ENCODE peak calls at places on chromosomes 16 and 17, in five cellular contexts. D is sigmoid colon, C is body of pancreas, B is transverse colon, U is HCT116. E is an unnamed sample.

GRCh38 chr17:81253358-81254131 is 14.4 kb downstream of the NDUFAF8 start:
- DNase-seq in D (no peak), C (peak), B (peak), U (no peak), E (peak)

GRCh38 chr17:7932483-7932891 is 481 bp downstream of the CNTROB start:
- DNase-seq in D (peak), C (no peak), B (peak), U (no peak), E (no peak)

GRCh38 chr17:75689441-75689873 is 22.3 kb downstream of the SAP30BP start:
- DNase-seq in D (no peak), C (no peak), B (no peak), U (no peak), E (no peak)

GRCh38 chr17:40190197-40191021 is 13.1 kb downstream of the RAPGEFL1 start:
- DNase-seq in D (no peak), C (peak), B (no peak), U (no peak), E (no peak)

GRCh38 chr17:19020016-19020415 is 15.5 kb upstream of the FAM83G start:
- DNase-seq in D (no peak), C (no peak), B (no peak), U (no peak), E (no peak)

GRCh38 chr16:86664518-86665318 is 86.4 kb downstream of the FOXL1 start:
- DNase-seq in D (no peak), C (no peak), B (peak), U (peak), E (no peak)

GRCh38 chr16:68091604-68092261 is 6.6 kb downstream of the NFATC3 start:
- DNase-seq in D (no peak), C (no peak), B (no peak), U (no peak), E (peak)

GRCh38 chr17:50699410-50699809 is 8.3 kb downstream of the ANKRD40 start:
- DNase-seq in D (no peak), C (no peak), B (no peak), U (no peak), E (no peak)

GRCh38 chr17:57755479-57756070 is 10.5 kb upstream of the CCDC182 start:
- DNase-seq in D (no peak), C (no peak), B (no peak), U (no peak), E (no peak)

GRCh38 chr17:34413443-34414076 is 50.5 kb upstream of the CCL1 start:
- DNase-seq in D (no peak), C (no peak), B (no peak), U (no peak), E (no peak)

GRCh38 chr16:66269631-66270332 is 96.7 kb upstream of the CDH5 start:
- DNase-seq in D (peak), C (no peak), B (no peak), U (no peak), E (no peak)

GRCh38 chr17:78607061-78607460 is 29.9 kb upstream of the DNAH17 start:
- DNase-seq in D (no peak), C (no peak), B (no peak), U (no peak), E (no peak)

GRCh38 chr17:64025732-64026294 is 5.4 kb upstream of the ICAM2 start:
- DNase-seq in D (peak), C (peak), B (peak), U (peak), E (peak)
- TF ChIP-seq POLR2A in D (no peak), C (no peak), B (no peak), U (peak), E (no peak)

DNA sequence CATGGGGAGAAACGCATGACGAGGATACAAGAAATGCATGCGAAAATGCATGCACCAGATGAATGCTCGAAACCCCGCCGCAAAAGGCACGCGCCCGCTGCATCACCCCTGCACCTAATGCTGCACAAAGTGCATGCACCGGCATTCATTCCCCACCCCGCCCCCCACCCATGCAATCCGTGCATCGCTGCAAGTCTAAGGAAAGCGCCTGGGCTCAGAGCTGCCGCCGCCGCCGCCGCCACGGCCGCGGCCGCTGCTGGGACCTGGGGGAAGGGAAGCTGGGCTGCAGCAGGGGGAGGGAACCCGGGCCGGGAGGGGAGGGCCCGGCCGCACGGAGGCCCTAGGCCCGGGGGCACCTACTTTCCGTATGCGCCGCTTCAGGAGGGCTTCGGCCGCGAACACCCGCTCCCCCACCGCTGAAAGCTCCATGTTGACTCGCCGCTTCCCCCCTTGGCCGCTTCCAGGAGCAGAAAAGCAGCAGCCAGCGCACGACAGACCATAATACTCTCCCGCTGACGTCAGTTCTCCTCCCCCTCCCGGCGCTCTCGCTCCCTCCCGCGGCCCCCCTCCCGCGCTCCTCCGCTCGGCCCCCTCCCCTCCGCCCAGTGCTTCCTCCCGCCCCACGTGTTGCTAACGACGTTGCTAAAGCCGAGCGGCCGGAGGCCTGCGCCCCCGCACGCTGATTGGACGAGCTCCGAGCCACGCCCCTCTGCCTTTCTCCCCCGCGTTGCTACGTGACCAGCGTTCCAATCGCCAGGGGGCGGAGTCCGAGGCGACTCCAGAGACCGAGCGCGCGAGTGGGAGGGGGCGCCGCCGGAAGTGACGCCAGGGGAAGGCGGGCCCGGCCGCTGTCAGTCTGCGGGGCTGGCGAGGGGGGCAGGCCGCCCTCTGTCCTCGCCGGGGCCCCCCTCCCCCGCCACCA is at the start of gene CBX8:
- DNase-seq in D (peak), C (peak), B (peak), U (peak), E (peak)
- TF ChIP-seq POLR2A in D (no peak), C (peak), B (peak), U (peak), E (peak)

GRCh38 chr16:22191089-22191965 is 14.8 kb upstream of the EEF2K start:
- DNase-seq in D (peak), C (peak), B (peak), U (peak), E (peak)

GRCh38 chr16:22190169-22191088 is 15.6 kb upstream of the EEF2K start:
- DNase-seq in D (peak), C (peak), B (peak), U (peak), E (peak)

GRCh38 chr16:22193134-22193411 is 13.0 kb upstream of the EEF2K start:
- DNase-seq in D (no peak), C (no peak), B (no peak), U (no peak), E (no peak)

GRCh38 chr16:22191966-22192260 is 14.2 kb upstream of the EEF2K start:
- DNase-seq in D (no peak), C (peak), B (peak), U (no peak), E (no peak)

GRCh38 chr16:22192261-22193133 is 13.6 kb upstream of the EEF2K start:
- DNase-seq in D (peak), C (peak), B (peak), U (no peak), E (peak)
- TF ChIP-seq POLR2A in D (no peak), C (no peak), B (peak), U (no peak), E (peak)

GRCh38 chr16:27894441-27894840 is 169.1 kb downstream of the GSG1L start:
- DNase-seq in D (no peak), C (no peak), B (no peak), U (no peak), E (no peak)
- TF ChIP-seq POLR2A in D (no peak), C (no peak), B (no peak), U (no peak), E (no peak)

GRCh38 chr16:8849411-8850011 is 19.3 kb downstream of the CARHSP1 start:
- DNase-seq in D (no peak), C (no peak), B (no peak), U (no peak), E (no peak)

GRCh38 chr16:8847623-8848022 is 21.2 kb downstream of the CARHSP1 start:
- DNase-seq in D (no peak), C (no peak), B (no peak), U (no peak), E (no peak)

GRCh38 chr16:8848939-8849391 is 19.8 kb downstream of the CARHSP1 start:
- DNase-seq in D (peak), C (no peak), B (no peak), U (no peak), E (no peak)

GRCh38 chr16:8846401-8846932 is 22.3 kb downstream of the CARHSP1 start:
- DNase-seq in D (no peak), C (no peak), B (no peak), U (no peak), E (no peak)

GRCh38 chr16:8848231-8848938 is 20.4 kb downstream of the CARHSP1 start:
- DNase-seq in D (peak), C (no peak), B (no peak), U (no peak), E (no peak)
- TF ChIP-seq POLR2A in D (no peak), C (no peak), B (no peak), U (no peak), E (no peak)

GRCh38 chr16:56639045-56639444 is 579 bp downstream of the MT1A start:
- DNase-seq in D (no peak), C (no peak), B (no peak), U (no peak), E (no peak)
- TF ChIP-seq POLR2A in D (no peak), C (no peak), B (no peak), U (no peak), E (no peak)

DNA sequence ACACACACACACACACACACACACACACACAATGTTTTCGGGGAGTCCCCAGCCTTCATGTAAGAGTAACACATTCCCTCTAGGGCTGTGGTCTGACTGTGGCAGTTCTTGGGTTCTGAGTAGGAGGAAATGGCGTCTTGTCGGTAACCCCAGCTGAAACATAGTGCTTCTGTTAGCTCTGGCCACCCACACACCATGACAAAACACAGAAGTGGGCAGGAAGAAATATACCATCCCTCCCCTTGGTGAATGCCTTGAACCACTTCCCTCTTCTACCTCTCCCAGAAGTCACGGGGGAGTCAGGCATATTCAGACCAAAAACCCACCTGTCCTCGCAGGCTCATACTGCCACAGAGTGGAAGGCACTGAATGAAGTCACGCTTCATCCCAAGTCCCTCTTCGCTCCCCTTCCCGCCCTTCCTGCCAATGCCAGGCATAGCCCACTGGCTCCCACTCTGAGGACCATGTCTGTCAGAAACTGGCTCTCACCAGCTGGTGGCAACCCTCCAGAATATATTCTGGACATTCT is 11.5 kb downstream of the SLC35B1 start:
- DNase-seq in D (no peak), C (no peak), B (no peak), U (no peak), E (no peak)
- TF ChIP-seq POLR2A in D (no peak), C (peak), B (no peak), U (no peak), E (no peak)

GRCh38 chr16:88718178-88718577 is 11.9 kb downstream of the CTU2 start:
- DNase-seq in D (no peak), C (no peak), B (no peak), U (no peak), E (no peak)
- TF ChIP-seq POLR2A in D (no peak), C (no peak), B (no peak), U (no peak), E (no peak)

E was measured in prostate gland.